ENCODE peak calls at places on chromosomes 1 and 21, in six cellular contexts. U, Q, Y, E, F and H are unnamed samples. For H3K4me1 and H3K9me3, the result is how much of the 10 kb centered on the place peaks cover.

GRCh38 chr1:228009828-228010775 is 3.3 kb downstream of the WNT3A start:
- DNase-seq in E (peak), Y (no peak), Q (no peak), F (no peak), U (no peak), H (no peak)

GRCh38 chr21:37462087-37462861 is 95.7 kb downstream of the DYRK1A start:
- DNase-seq in Y (no peak), E (no peak), F (no peak), Q (no peak), U (no peak), H (no peak)

GRCh38 chr1:99645699-99646531 is at the start of gene PALMD:
- DNase-seq in F (no peak), Q (peak), U (no peak), E (peak), Y (no peak), H (peak)

GRCh38 chr21:35563885-35564451 is 496.4 kb downstream of the SETD4 start:
- DNase-seq in Y (peak), E (peak), U (no peak), F (no peak), Q (no peak), H (peak)

GRCh38 chr1:44602675-44603610 is 71.3 kb downstream of the TMEM53 start:
- DNase-seq in F (no peak), Y (no peak), E (no peak), Q (no peak), U (no peak), H (peak)

GRCh38 chr1:209659909-209660308 is 7.7 kb upstream of the LAMB3 start:
- DNase-seq in F (no peak), Q (no peak), U (no peak), Y (no peak), E (no peak), H (no peak)

GRCh38 chr21:45818276-45818903 is 163.2 kb upstream of the COL6A1 start:
- DNase-seq in Y (no peak), Q (peak), F (no peak), U (no peak), E (no peak), H (no peak)

GRCh38 chr1:109482796-109483638 is 688 bp upstream of the ATXN7L2 start:
- DNase-seq in Q (no peak), E (peak), F (peak), U (peak), Y (no peak), H (peak)

GRCh38 chr1:155003227-155003765 is 694 bp downstream of the ZBTB7B start:
- DNase-seq in F (peak), Q (no peak), E (peak), U (no peak), Y (no peak), H (no peak)

GRCh38 chr1:215845224-215845902 is 278.3 kb downstream of the KCTD3 start:
- DNase-seq in U (no peak), Y (no peak), E (no peak), F (no peak), Q (no peak), H (no peak)

GRCh38 chr1:9602794-9603167 is 14.1 kb downstream of the TMEM201 start:
- DNase-seq in Y (no peak), U (no peak), Q (no peak), F (no peak), E (no peak), H (no peak)

GRCh38 chr1:200751717-200752116 is 13.0 kb downstream of the CAMSAP2 start:
- DNase-seq in Q (no peak), E (no peak), U (no peak), F (no peak), Y (no peak), H (no peak)

GRCh38 chr1:224435318-224435763 is 744 bp upstream of the WDR26 start:
- DNase-seq in U (no peak), Q (peak), E (no peak), F (no peak), Y (no peak), H (no peak)

GRCh38 chr1:58753431-58753866 is 30.4 kb downstream of the JUN start:
- DNase-seq in F (no peak), Y (no peak), E (no peak), U (no peak), Q (no peak), H (no peak)

GRCh38 chr1:168104535-168104934 is 32.2 kb downstream of the GPR161 start:
- DNase-seq in F (no peak), E (peak), Y (no peak), Q (no peak), U (no peak), H (no peak)

GRCh38 chr1:168106274-168106673 is 30.5 kb downstream of the GPR161 start:
- DNase-seq in U (no peak), Q (no peak), E (no peak), Y (no peak), F (no peak), H (no peak)

GRCh38 chr1:168102482-168102881 is 34.2 kb downstream of the GPR161 start:
- DNase-seq in U (no peak), Q (no peak), E (no peak), F (no peak), Y (no peak), H (no peak)

GRCh38 chr1:168101336-168101735 is 35.4 kb downstream of the GPR161 start:
- DNase-seq in E (no peak), F (no peak), Q (no peak), U (no peak), Y (no peak), H (no peak)

GRCh38 chr1:168105846-168106245 is 30.9 kb downstream of the GPR161 start:
- DNase-seq in Y (no peak), F (no peak), U (no peak), E (no peak), Q (no peak), H (no peak)
- H3K4me1 ChIP-seq in Y (under half), F (under half), U (under half), E (under half), Q (under half), H (under half)

GRCh38 chr1:49323925-49324540 is 547.3 kb upstream of the BEND5 start:
- DNase-seq in Y (no peak), U (no peak), E (no peak), Q (no peak), F (no peak), H (no peak)
- H3K9me3 ChIP-seq in Y (under half), U (under half), E (under half), Q (under half), F (under half), H (under half)

GRCh38 chr1:242530761-242531160 is 6.3 kb upstream of the PLD5 start:
- DNase-seq in U (no peak), E (no peak), Q (no peak), F (no peak), Y (no peak), H (no peak)
- H3K4me1 ChIP-seq in U (under half), E (under half), Q (under half), F (under half), Y (under half), H (under half)

GRCh38 chr1:203839081-203839480 is 22.3 kb upstream of the SNRPE start:
- DNase-seq in U (no peak), F (no peak), Q (no peak), Y (no peak), E (no peak), H (no peak)
- H3K9me3 ChIP-seq in U (under half), F (under half), Q (under half), Y (under half), E (under half), H (under half)

GRCh38 chr1:18652791-18653190 is 22.1 kb downstream of the PAX7 start:
- DNase-seq in E (no peak), F (no peak), Q (no peak), U (no peak), Y (no peak), H (no peak)

GRCh38 chr1:18651727-18652126 is 21.1 kb downstream of the PAX7 start:
- DNase-seq in Y (no peak), Q (no peak), F (no peak), E (no peak), U (peak), H (no peak)

GRCh38 chr1:18653922-18654321 is 23.3 kb downstream of the PAX7 start:
- DNase-seq in Y (no peak), Q (no peak), F (no peak), E (no peak), U (no peak), H (no peak)

GRCh38 chr1:18653375-18653774 is 22.7 kb downstream of the PAX7 start:
- DNase-seq in U (no peak), Q (no peak), F (no peak), E (no peak), Y (no peak), H (no peak)

GRCh38 chr1:18654599-18654998 is 24.0 kb downstream of the PAX7 start:
- DNase-seq in E (no peak), U (no peak), F (no peak), Q (no peak), Y (no peak), H (no peak)
- H3K4me1 ChIP-seq in E (under half), U (half or more), F (under half), Q (under half), Y (under half), H (under half)

DNA sequence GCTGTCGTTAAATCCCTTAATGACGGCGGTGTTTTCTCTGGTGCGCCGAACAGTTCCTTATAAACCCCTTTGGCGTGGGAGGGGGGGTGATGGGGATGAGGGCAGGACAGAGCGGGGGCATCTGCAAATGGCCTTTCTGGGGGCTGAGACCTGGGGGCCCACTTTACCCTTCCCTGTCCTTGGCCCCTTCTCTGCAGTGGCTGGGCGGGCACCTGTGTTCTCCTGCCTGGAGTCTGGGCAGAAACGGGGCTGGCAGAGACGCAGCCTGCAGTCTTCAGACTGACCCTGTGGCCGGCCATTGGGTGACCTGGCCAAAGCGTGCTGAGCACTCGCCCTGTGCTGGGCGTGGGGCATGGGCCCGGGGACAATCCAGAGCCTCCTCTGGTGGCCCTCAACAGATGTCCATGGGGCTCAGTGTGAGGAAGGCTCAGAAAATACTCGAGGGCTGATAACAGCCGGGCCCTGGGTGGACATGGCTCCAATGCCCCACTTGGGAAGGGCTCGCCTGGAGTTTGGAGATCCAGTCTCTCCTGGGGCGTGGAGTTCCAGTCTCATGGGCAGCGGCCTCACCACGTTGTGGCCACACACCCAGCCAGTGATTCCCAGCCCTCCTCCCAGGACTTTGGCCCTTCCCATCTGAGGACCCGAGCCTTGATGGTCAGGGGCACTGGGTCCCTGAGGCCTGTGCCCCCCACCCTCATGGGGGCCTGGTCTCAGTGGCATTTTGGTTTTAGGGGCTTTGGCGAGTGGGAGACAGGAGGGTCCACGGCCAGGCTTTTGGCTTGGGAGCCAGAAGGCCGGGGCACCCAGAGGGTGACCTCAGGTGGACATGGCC is 50.7 kb upstream of the ACTRT2 start:
- DNase-seq in F (no peak), U (no peak), Q (no peak), Y (no peak), E (no peak), H (peak)
- H3K9me3 ChIP-seq in F (under half), U (under half), Q (under half), Y (under half), E (under half), H (under half)

DNA sequence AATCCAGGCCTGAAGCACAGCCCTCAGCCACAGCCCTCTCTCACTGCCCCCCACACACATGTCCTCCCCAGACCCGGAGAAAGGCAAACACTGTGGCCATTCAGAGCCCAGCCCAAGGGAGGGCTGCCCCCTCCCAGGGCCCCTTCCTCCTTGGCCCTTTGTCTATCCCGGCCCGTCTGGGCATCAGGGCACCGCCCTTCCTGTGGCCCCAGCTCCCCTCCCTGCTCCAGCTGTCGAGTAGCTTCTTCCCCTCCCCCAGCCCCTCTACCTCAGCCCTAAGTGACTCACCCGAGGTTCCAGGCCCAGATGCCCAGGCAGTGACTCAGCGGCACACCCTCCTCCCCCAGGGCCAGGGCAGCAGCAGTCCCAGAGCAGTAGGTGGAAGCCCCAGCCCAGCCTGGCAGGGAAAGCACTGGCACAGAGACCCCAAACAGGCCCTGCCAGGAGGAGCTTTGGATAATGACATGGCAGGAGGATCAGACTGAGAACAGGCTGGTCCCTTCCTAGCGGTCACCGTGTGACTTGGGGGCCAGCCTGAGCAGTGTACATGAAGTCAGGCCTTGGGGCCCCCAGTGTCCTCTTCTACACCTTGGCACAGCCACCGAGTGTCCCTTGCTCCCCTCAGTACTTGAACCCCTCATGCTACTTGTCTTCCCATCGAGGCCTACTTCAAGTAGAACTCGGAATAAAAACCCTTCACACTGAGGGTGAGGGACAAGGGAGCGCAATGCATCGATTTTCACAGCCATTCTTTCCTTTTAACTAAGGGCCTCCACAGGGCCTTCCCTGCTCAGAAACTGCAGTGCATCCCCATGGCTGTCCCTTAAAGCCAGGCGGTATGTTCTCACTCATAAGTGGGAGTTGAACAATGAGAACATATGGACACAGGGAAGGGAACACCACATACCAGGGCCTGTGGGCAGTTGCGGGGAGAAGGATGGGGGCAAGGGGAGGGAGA is 1.0 kb upstream of the S100A2 start:
- DNase-seq in U (peak), Y (peak), Q (peak), E (peak), F (peak), H (peak)
- H3K4me1 ChIP-seq in U (under half), Y (under half), Q (half or more), E (under half), F (under half), H (under half)